ENCODE peak calls at places on chromosomes 16 and 17, in five cellular contexts. K, B, S, Z and M are unnamed samples.

GRCh38 chr17:64540118-64540776 is 33.5 kb downstream of the CEP95 start:
- DNase-seq in K (no peak), B (no peak), S (no peak), Z (no peak), M (no peak)

GRCh38 chr16:53456625-53457024 is 22.4 kb downstream of the RBL2 start:
- DNase-seq in K (no peak), B (no peak), S (no peak), Z (no peak), M (no peak)

GRCh38 chr16:29024280-29024679 is 39.4 kb downstream of the LAT start:
- DNase-seq in K (no peak), B (no peak), S (no peak), Z (no peak), M (no peak)

GRCh38 chr16:71542377-71542776 is 16.2 kb downstream of the CHST4 start:
- DNase-seq in K (peak; percentile 32), B (no peak), S (no peak), Z (peak; percentile 53), M (peak; percentile 31)

GRCh38 chr16:62277942-62278341 is 241.7 kb upstream of the CDH8 start:
- DNase-seq in K (no peak), B (no peak), S (no peak), Z (no peak), M (no peak)

GRCh38 chr16:66899945-66900688 is 18.6 kb downstream of the CDH16 start:
- DNase-seq in K (peak; percentile 89), B (peak; percentile 65), S (peak; percentile 62), Z (peak; percentile 71), M (peak; percentile 93)

GRCh38 chr16:15650019-15650697 is at the start of gene NDE1:
- DNase-seq in K (peak; percentile 95), B (peak; percentile 87), S (peak; percentile 58), Z (peak; percentile 88), M (peak; percentile 93)

GRCh38 chr16:79327836-79328235 is 272.7 kb downstream of the MAF start:
- DNase-seq in K (no peak), B (no peak), S (no peak), Z (no peak), M (no peak)

GRCh38 chr17:73365934-73366623 is 54.3 kb upstream of the CDC42EP4 start:
- DNase-seq in K (peak; percentile 73), B (peak; percentile 47), S (no peak), Z (peak; percentile 51), M (no peak)

GRCh38 chr16:35686595-35686994 is 2227.2 kb downstream of the TP53TG3F start:
- DNase-seq in K (no peak), B (no peak), S (no peak), Z (no peak), M (no peak)

DNA sequence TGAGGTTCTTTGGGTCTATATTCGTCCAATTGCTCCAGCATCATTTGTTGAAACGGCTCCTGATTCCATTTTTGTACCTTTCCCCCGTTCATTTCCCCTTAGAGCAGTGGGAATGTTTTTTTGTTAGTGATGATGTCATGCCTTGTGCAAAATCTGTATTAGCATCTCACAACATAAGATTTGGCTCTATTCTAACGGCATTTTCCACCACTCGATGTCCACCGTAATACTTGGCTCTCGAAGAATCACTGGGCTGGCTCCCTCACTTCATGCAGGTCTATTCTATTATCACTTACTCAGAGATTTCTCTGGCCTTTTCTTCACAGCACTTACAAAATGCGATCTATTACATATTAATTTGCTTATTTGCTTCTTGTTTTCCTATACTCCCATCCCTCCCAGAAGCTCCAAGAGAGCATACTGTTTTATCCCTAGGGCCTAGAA is 571 bp upstream of the NME1 start:
- DNase-seq in K (no peak), B (no peak), S (no peak), Z (peak; percentile 35), M (peak; percentile 60)
- H3K4me3 ChIP-seq in K (no peak overlapping the region), B (peak overlapping the region; percentile 48), S (no peak overlapping the region), Z (peak overlapping the region; percentile 50), M (peak overlapping the region; percentile 69)

GRCh38 chr17:511001-511690 is 158.5 kb upstream of the RPH3AL start:
- DNase-seq in K (no peak), B (no peak), S (no peak), Z (peak; percentile 35), M (peak; percentile 72)

GRCh38 chr17:510223-510917 is 157.8 kb upstream of the RPH3AL start:
- DNase-seq in K (no peak), B (no peak), S (no peak), Z (no peak), M (no peak)

GRCh38 chr17:509316-509715 is 156.7 kb upstream of the RPH3AL start:
- DNase-seq in K (no peak), B (no peak), S (no peak), Z (no peak), M (no peak)

GRCh38 chr17:503449-503700 is 150.8 kb upstream of the RPH3AL start:
- DNase-seq in K (no peak), B (no peak), S (no peak), Z (no peak), M (no peak)

DNA sequence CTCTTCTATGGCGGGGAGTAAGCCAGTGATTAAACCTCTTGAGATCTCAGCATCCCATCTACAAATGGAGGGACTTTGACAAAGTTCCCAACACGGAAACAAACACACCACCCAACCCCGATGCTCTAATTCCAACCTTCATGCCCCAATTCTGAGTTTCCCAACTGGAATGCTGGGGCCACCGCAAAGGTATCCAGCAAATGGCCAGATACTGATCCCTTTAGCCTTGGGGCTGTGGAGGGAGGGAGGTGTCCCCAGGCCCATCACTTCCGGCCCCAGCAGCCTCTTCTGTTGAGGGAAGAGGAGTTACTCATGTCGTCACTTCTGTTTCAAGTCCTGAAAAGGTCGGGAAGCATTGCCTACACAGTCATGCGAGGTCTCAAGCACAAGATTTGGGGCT is 154.8 kb upstream of the RPH3AL start:
- DNase-seq in K (no peak), B (no peak), S (no peak), Z (no peak), M (no peak)
- H3K4me3 ChIP-seq in K (no peak overlapping the region), B (no peak overlapping the region), S (no peak overlapping the region), Z (no peak overlapping the region), M (no peak overlapping the region)

GRCh38 chr16:10325783-10326543 is 59.9 kb upstream of the ATF7IP2 start:
- DNase-seq in K (peak; percentile 72), B (no peak), S (no peak), Z (no peak), M (no peak)
- H3K4me3 ChIP-seq in K (no peak overlapping the region), B (no peak overlapping the region), S (no peak overlapping the region), Z (no peak overlapping the region), M (no peak overlapping the region)

GRCh38 chr16:31470615-31471014 is 1.3 kb upstream of the TGFB1I1 start:
- DNase-seq in K (no peak), B (no peak), S (no peak), Z (no peak), M (no peak)

GRCh38 chr16:31473300-31474052 is 1.5 kb downstream of the TGFB1I1 start:
- DNase-seq in K (no peak), B (no peak), S (no peak), Z (no peak), M (no peak)

GRCh38 chr16:31472559-31473203 is 729 bp downstream of the TGFB1I1 start:
- DNase-seq in K (peak; percentile 92), B (peak; percentile 83), S (no peak), Z (peak; percentile 98), M (peak; percentile 93)

GRCh38 chr16:31471875-31472558 is at the start of gene TGFB1I1:
- DNase-seq in K (peak; percentile 86), B (peak; percentile 44), S (no peak), Z (peak; percentile 78), M (peak; percentile 89)

GRCh38 chr16:31471241-31471874 is 594 bp upstream of the TGFB1I1 start:
- DNase-seq in K (no peak), B (no peak), S (no peak), Z (no peak), M (no peak)
- H3K4me3 ChIP-seq in K (peak overlapping the region; percentile 49), B (peak overlapping the region; percentile 72), S (peak overlapping the region; percentile 50), Z (peak overlapping the region; percentile 79), M (peak overlapping the region; percentile 90)

GRCh38 chr16:83802135-83802534 is 5.6 kb upstream of the HSBP1 start:
- DNase-seq in K (no peak), B (no peak), S (no peak), Z (peak; percentile 82), M (peak; percentile 74)
- H3K4me3 ChIP-seq in K (no peak overlapping the region), B (no peak overlapping the region), S (no peak overlapping the region), Z (peak overlapping the region; percentile 32), M (peak overlapping the region; percentile 29)

GRCh38 chr17:15651583-15652110 is 32.1 kb upstream of the FBXW10B start:
- DNase-seq in K (peak; percentile 97), B (peak; percentile 88), S (peak; percentile 97), Z (peak; percentile 98), M (peak; percentile 98)
- H3K4me3 ChIP-seq in K (peak overlapping the region; percentile 56), B (peak overlapping the region; percentile 22), S (peak overlapping the region; percentile 46), Z (peak overlapping the region; percentile 79), M (peak overlapping the region; percentile 70)

GRCh38 chr17:43984521-43984920 is 19.9 kb upstream of the NAGS start:
- DNase-seq in K (no peak), B (no peak), S (no peak), Z (no peak), M (no peak)

GRCh38 chr17:43983515-43984411 is 20.7 kb upstream of the NAGS start:
- DNase-seq in K (peak; percentile 36), B (no peak), S (no peak), Z (no peak), M (no peak)

GRCh38 chr17:43982171-43982570 is 22.3 kb upstream of the NAGS start:
- DNase-seq in K (no peak), B (no peak), S (no peak), Z (no peak), M (no peak)

GRCh38 chr17:43986225-43986981 is 18.0 kb upstream of the NAGS start:
- DNase-seq in K (no peak), B (no peak), S (no peak), Z (no peak), M (no peak)

DNA sequence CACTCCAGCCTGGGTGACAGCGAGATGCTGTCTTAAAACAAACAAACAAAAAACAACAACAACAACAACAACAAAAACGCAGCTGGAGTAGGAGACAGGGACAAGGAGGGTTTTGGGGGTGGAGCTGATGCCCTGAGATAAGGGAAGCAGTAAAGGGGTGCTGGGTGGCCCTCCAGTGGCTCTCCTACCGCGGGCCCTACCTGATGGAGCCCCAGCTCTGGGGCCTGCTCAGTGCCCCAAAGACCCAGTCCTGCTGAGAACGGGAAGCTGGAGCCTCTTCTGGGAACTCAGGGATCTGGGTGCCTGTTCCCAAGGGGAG is 21.3 kb upstream of the NAGS start:
- DNase-seq in K (no peak), B (no peak), S (no peak), Z (no peak), M (no peak)
- H3K4me3 ChIP-seq in K (no peak overlapping the region), B (no peak overlapping the region), S (no peak overlapping the region), Z (no peak overlapping the region), M (no peak overlapping the region)

DNA sequence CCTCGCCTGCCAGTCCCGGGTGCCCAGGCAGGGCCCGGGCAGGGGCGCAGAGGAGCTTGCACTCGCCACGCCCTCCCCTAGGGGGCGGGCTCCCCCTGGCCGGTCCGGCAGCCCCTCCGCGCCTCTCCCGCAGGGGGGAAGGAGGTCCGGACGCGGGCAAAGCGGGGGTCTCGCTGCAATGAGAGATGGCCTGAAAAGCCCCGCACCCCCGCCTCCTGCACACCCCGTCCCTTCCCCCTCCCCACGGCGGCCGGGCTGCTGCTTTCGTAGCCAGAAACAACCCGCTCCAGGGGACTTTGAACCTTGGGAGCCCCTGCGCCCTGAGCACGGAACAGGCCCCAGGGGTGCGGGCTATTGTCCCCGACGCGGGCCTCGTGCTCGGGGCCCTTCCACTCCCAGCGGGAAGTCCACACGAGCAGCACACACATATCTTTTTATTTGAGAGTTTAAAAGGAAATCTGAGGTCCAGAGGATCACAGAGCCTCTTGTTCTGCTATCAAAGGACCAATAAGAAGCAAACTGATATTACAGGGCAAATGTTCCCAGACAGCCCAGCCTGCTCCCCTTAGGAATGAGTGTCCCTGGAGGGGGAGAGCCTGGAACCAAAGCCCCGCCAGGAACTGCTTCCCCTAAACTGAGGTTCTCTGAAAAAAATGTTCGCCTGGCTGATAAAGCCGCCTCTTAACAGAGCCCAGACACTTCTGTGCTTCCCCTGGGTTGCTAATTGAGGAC is 5.8 kb upstream of the CBX4 start:
- DNase-seq in K (peak; percentile 62), B (no peak), S (no peak), Z (no peak), M (no peak)
- H3K4me3 ChIP-seq in K (peak overlapping the region; percentile 43), B (peak overlapping the region; percentile 39), S (no peak overlapping the region), Z (peak overlapping the region; percentile 34), M (peak overlapping the region; percentile 25)